ENCODE peak calls at places on chromosomes 4 and X, in seven cellular contexts. One of them, this sample, is unnamed.
A peak's percentile ranks its signal among the peaks of the same experiment; 100 is the strongest.

GRCh38 chr4:71052034-71052433 is 58.6 kb downstream of the DCK start:
- DNase-seq in suprapubic skin: no peak
- DNase-seq in NB4: no peak
- DNase-seq in BJ: no peak
- DNase-seq in mesothelial cell of epicardium: no peak
- DNase-seq in H9: no peak
- DNase-seq in fibroblast of mammary gland: no peak
- DNase-seq in this sample: no peak

GRCh38 chr4:85491527-85491926 is 16.6 kb downstream of the ARHGAP24 start:
- DNase-seq in H9: no peak
- DNase-seq in NB4: no peak
- DNase-seq in suprapubic skin: no peak
- DNase-seq in BJ: no peak
- DNase-seq in fibroblast of mammary gland: no peak
- DNase-seq in mesothelial cell of epicardium: no peak
- DNase-seq in this sample: no peak

GRCh38 chr4:174764105-174764729 is 64.8 kb downstream of the GLRA3 start:
- DNase-seq in suprapubic skin: no peak
- DNase-seq in fibroblast of mammary gland: peak; percentile 59
- DNase-seq in mesothelial cell of epicardium: no peak
- DNase-seq in BJ: no peak
- DNase-seq in NB4: peak; percentile 46
- DNase-seq in H9: no peak
- DNase-seq in this sample: no peak

GRCh38 chr4:27318740-27319139 is 458.1 kb downstream of the STIM2 start:
- DNase-seq in H9: peak; percentile 80
- DNase-seq in BJ: no peak
- DNase-seq in NB4: peak; percentile 56
- DNase-seq in suprapubic skin: no peak
- DNase-seq in fibroblast of mammary gland: peak; percentile 61
- DNase-seq in mesothelial cell of epicardium: peak; percentile 39
- DNase-seq in this sample: no peak

GRCh38 chrX:47751670-47752069 is 85.0 kb upstream of the ZNF81 start:
- DNase-seq in H9: peak; percentile 57
- DNase-seq in NB4: peak; percentile 40
- DNase-seq in fibroblast of mammary gland: peak; percentile 37
- DNase-seq in suprapubic skin: no peak
- DNase-seq in mesothelial cell of epicardium: no peak
- DNase-seq in BJ: no peak
- DNase-seq in this sample: no peak

GRCh38 chr4:84879651-84880200 is 86.8 kb downstream of the WDFY3 start:
- DNase-seq in BJ: no peak
- DNase-seq in H9: no peak
- DNase-seq in NB4: no peak
- DNase-seq in mesothelial cell of epicardium: no peak
- DNase-seq in fibroblast of mammary gland: no peak
- DNase-seq in suprapubic skin: no peak
- DNase-seq in this sample: no peak

GRCh38 chr4:6524436-6524835 is 50.6 kb upstream of the MAN2B2 start:
- DNase-seq in mesothelial cell of epicardium: no peak
- DNase-seq in fibroblast of mammary gland: no peak
- DNase-seq in NB4: no peak
- DNase-seq in suprapubic skin: no peak
- DNase-seq in H9: no peak
- DNase-seq in BJ: no peak
- DNase-seq in this sample: no peak

GRCh38 chr4:26288308-26288982 is 32.4 kb upstream of the RBPJ start:
- DNase-seq in fibroblast of mammary gland: peak; percentile 63
- DNase-seq in H9: no peak
- DNase-seq in mesothelial cell of epicardium: no peak
- DNase-seq in BJ: peak; percentile 32
- DNase-seq in NB4: peak; percentile 98
- DNase-seq in suprapubic skin: no peak
- DNase-seq in this sample: no peak

GRCh38 chr4:48270516-48270897 is 869 bp upstream of the TEC start:
- DNase-seq in NB4: no peak
- DNase-seq in H9: no peak
- DNase-seq in BJ: no peak
- DNase-seq in suprapubic skin: no peak
- DNase-seq in fibroblast of mammary gland: no peak
- DNase-seq in mesothelial cell of epicardium: no peak
- DNase-seq in this sample: no peak

GRCh38 chr4:68606240-68606639 is 30.1 kb upstream of the UGT2B17 start:
- DNase-seq in BJ: no peak
- DNase-seq in H9: no peak
- DNase-seq in suprapubic skin: no peak
- DNase-seq in fibroblast of mammary gland: no peak
- DNase-seq in mesothelial cell of epicardium: no peak
- DNase-seq in NB4: no peak
- DNase-seq in this sample: no peak

GRCh38 chr4:51842167-51842553 is 793 bp upstream of the DCUN1D4 start:
- DNase-seq in NB4: no peak
- DNase-seq in mesothelial cell of epicardium: no peak
- DNase-seq in fibroblast of mammary gland: peak; percentile 28
- DNase-seq in H9: no peak
- DNase-seq in suprapubic skin: no peak
- DNase-seq in BJ: no peak
- DNase-seq in this sample: peak; percentile 18

GRCh38 chr4:17414392-17414791 is 97.5 kb downstream of the QDPR start:
- DNase-seq in H9: no peak
- DNase-seq in mesothelial cell of epicardium: no peak
- DNase-seq in NB4: no peak
- DNase-seq in fibroblast of mammary gland: no peak
- DNase-seq in suprapubic skin: no peak
- DNase-seq in BJ: no peak
- DNase-seq in this sample: no peak

GRCh38 chrX:42803320-42803719 is 25.4 kb upstream of the PPP1R2C start:
- DNase-seq in NB4: no peak
- DNase-seq in BJ: peak; percentile 28
- DNase-seq in fibroblast of mammary gland: peak; percentile 47
- DNase-seq in mesothelial cell of epicardium: no peak
- DNase-seq in H9: no peak
- DNase-seq in suprapubic skin: no peak
- DNase-seq in this sample: no peak

GRCh38 chr4:2924765-2925301 is 38.4 kb downstream of the NOP14 start:
- DNase-seq in mesothelial cell of epicardium: no peak
- DNase-seq in fibroblast of mammary gland: no peak
- DNase-seq in suprapubic skin: peak; percentile 48
- DNase-seq in BJ: no peak
- DNase-seq in H9: no peak
- DNase-seq in NB4: no peak
- DNase-seq in this sample: peak; percentile 4

GRCh38 chr4:169741569-169741968 is 16.2 kb downstream of the HPF1 start:
- DNase-seq in NB4: peak; percentile 17
- DNase-seq in suprapubic skin: no peak
- DNase-seq in H9: no peak
- DNase-seq in mesothelial cell of epicardium: no peak
- DNase-seq in fibroblast of mammary gland: peak; percentile 34
- DNase-seq in BJ: no peak
- DNase-seq in this sample: no peak

GRCh38 chr4:121112530-121112929 is 40.2 kb upstream of the NDNF start:
- DNase-seq in NB4: no peak
- DNase-seq in suprapubic skin: no peak
- DNase-seq in fibroblast of mammary gland: no peak
- DNase-seq in H9: no peak
- DNase-seq in mesothelial cell of epicardium: no peak
- DNase-seq in BJ: no peak
- DNase-seq in this sample: no peak
- TF ChIP-seq CTCF in NB4: no peak
- TF ChIP-seq CTCF in suprapubic skin: peak; percentile 33
- TF ChIP-seq CTCF in fibroblast of mammary gland: peak; percentile 39
- TF ChIP-seq CTCF in H9: peak; percentile 53
- TF ChIP-seq CTCF in mesothelial cell of epicardium: peak; percentile 72
- TF ChIP-seq CTCF in BJ: no peak
- TF ChIP-seq CTCF in this sample: no peak

GRCh38 chr4:7769936-7770674 is 169.6 kb downstream of the AFAP1 start:
- DNase-seq in suprapubic skin: no peak
- DNase-seq in BJ: no peak
- DNase-seq in mesothelial cell of epicardium: no peak
- DNase-seq in NB4: peak; percentile 25
- DNase-seq in H9: no peak
- DNase-seq in fibroblast of mammary gland: peak; percentile 35
- DNase-seq in this sample: no peak
- TF ChIP-seq CTCF in suprapubic skin: peak; percentile 30
- TF ChIP-seq CTCF in BJ: peak; percentile 68
- TF ChIP-seq CTCF in mesothelial cell of epicardium: no peak
- TF ChIP-seq CTCF in NB4: peak; percentile 66
- TF ChIP-seq CTCF in H9: peak; percentile 74
- TF ChIP-seq CTCF in fibroblast of mammary gland: peak; percentile 61
- TF ChIP-seq CTCF in this sample: no peak

DNA sequence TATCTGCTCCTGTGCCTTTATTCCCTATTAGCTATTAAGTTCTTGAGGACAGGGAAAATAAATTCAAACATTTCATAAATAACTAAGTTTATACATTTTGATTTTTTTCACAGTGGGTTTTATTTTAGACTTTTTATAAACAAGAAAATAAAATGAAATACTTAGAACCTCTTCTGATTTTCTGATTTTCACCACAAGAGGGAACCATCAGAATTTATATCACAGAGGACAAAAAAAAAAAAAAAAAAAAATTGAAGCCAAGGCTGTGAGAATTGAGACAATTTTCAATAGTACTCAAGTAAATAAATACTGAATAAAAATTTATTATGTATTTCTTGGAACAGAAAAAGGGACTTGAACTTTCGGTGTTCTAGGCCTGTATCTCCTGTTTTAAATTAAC is 288.1 kb downstream of the SH3BGRL start:
- DNase-seq in BJ: no peak
- DNase-seq in H9: no peak
- DNase-seq in fibroblast of mammary gland: peak; percentile 3
- DNase-seq in NB4: peak; percentile 2
- DNase-seq in mesothelial cell of epicardium: no peak
- DNase-seq in suprapubic skin: no peak
- DNase-seq in this sample: no peak
- TF ChIP-seq CTCF in BJ: no peak
- TF ChIP-seq CTCF in H9: peak; percentile 11
- TF ChIP-seq CTCF in fibroblast of mammary gland: peak; percentile 12
- TF ChIP-seq CTCF in NB4: no peak
- TF ChIP-seq CTCF in mesothelial cell of epicardium: peak; percentile 66
- TF ChIP-seq CTCF in suprapubic skin: no peak
- TF ChIP-seq CTCF in this sample: no peak

DNA sequence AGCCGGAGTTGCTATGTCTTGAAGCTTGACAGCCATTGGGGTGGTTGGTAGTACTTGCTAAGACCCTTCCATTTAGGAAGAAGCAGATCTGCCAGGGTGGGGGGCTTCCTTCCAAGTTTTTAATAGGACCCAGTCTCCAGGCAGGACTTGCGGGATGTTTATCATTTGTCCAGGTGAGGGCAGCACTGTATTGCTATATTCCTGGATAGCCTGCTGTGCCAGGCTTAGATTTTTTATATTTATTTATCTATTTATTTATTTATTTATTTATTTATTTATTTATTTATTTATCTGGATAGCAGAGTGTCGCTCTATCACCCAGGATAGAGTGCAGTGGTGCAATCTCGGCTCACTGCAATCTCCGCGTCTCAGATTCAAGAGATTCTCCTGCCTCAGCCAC is 87.4 kb upstream of the CT45A1 start:
- DNase-seq in H9: no peak
- DNase-seq in fibroblast of mammary gland: peak; percentile 9
- DNase-seq in mesothelial cell of epicardium: no peak
- DNase-seq in BJ: no peak
- DNase-seq in NB4: peak; percentile 14
- DNase-seq in suprapubic skin: no peak
- DNase-seq in this sample: no peak
- TF ChIP-seq CTCF in H9: peak; percentile 48
- TF ChIP-seq CTCF in fibroblast of mammary gland: no peak
- TF ChIP-seq CTCF in mesothelial cell of epicardium: no peak
- TF ChIP-seq CTCF in BJ: peak; percentile 11
- TF ChIP-seq CTCF in NB4: no peak
- TF ChIP-seq CTCF in suprapubic skin: no peak
- TF ChIP-seq CTCF in this sample: no peak

DNA sequence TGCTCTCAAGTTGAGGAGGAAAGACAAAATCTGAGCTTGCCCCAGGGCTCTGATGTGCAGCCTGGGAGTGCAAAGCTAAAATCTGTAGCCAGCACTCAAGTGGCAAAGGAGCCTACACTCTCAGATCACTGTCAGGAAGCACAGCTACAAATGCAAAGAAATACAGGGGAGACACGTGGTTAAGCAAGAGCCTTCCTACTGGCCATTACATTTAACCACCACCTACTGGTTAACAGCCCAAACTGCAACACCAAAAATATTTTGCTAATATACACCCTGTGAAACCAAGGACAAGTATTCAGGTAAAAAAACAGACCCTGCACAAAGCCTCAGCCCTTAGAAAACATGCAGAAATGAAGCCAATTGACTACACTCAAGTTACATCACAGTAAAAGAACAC is 170.4 kb upstream of the FGF16 start:
- DNase-seq in suprapubic skin: no peak
- DNase-seq in NB4: peak; percentile 8
- DNase-seq in fibroblast of mammary gland: no peak
- DNase-seq in BJ: no peak
- DNase-seq in H9: no peak
- DNase-seq in mesothelial cell of epicardium: no peak
- DNase-seq in this sample: no peak
- TF ChIP-seq CTCF in suprapubic skin: no peak
- TF ChIP-seq CTCF in NB4: peak; percentile 12
- TF ChIP-seq CTCF in fibroblast of mammary gland: peak; percentile 2
- TF ChIP-seq CTCF in BJ: no peak
- TF ChIP-seq CTCF in H9: peak; percentile 40
- TF ChIP-seq CTCF in mesothelial cell of epicardium: peak; percentile 33
- TF ChIP-seq CTCF in this sample: no peak

GRCh38 chr4:95156452-95156765 is 392.4 kb downstream of the UNC5C start:
- DNase-seq in mesothelial cell of epicardium: no peak
- DNase-seq in suprapubic skin: no peak
- DNase-seq in H9: no peak
- DNase-seq in BJ: no peak
- DNase-seq in fibroblast of mammary gland: no peak
- DNase-seq in NB4: no peak
- DNase-seq in this sample: no peak
- TF ChIP-seq CTCF in mesothelial cell of epicardium: no peak
- TF ChIP-seq CTCF in suprapubic skin: no peak
- TF ChIP-seq CTCF in H9: peak; percentile 6
- TF ChIP-seq CTCF in BJ: no peak
- TF ChIP-seq CTCF in fibroblast of mammary gland: no peak
- TF ChIP-seq CTCF in NB4: no peak
- TF ChIP-seq CTCF in this sample: no peak

GRCh38 chrX:108165349-108166111 is 74.0 kb downstream of the ATG4A start:
- DNase-seq in fibroblast of mammary gland: peak; percentile 68
- DNase-seq in NB4: peak; percentile 16
- DNase-seq in H9: peak; percentile 63
- DNase-seq in suprapubic skin: no peak
- DNase-seq in mesothelial cell of epicardium: no peak
- DNase-seq in BJ: no peak
- DNase-seq in this sample: no peak
- TF ChIP-seq CTCF in fibroblast of mammary gland: peak; percentile 72
- TF ChIP-seq CTCF in NB4: peak; percentile 13
- TF ChIP-seq CTCF in H9: peak; percentile 76
- TF ChIP-seq CTCF in suprapubic skin: no peak
- TF ChIP-seq CTCF in mesothelial cell of epicardium: no peak
- TF ChIP-seq CTCF in BJ: peak; percentile 40
- TF ChIP-seq CTCF in this sample: no peak